ENCODE peak calls at places on chromosome 16, in five cellular contexts. A, J, D, Q and T are unnamed samples.

GRCh38 chr16:68049448-68049847 is 26.4 kb downstream of the DUS2 start:
- DNase-seq in J (no peak), A (no peak), Q (no peak), D (no peak), T (no peak)

GRCh38 chr16:68197250-68197649 is 38.7 kb downstream of the ESRP2 start:
- DNase-seq in J (no peak), Q (no peak), A (no peak), D (no peak), T (no peak)

GRCh38 chr16:85609539-85609938 is 3.6 kb upstream of the GSE1 start:
- DNase-seq in J (no peak), D (no peak), Q (no peak), A (no peak), T (no peak)

GRCh38 chr16:74271879-74272278 is 24.7 kb upstream of the PSMD7 start:
- DNase-seq in D (no peak), Q (no peak), J (no peak), A (no peak), T (no peak)

GRCh38 chr16:25210758-25211157 is 6.0 kb upstream of the AQP8 start:
- DNase-seq in J (no peak), D (no peak), Q (no peak), A (no peak), T (no peak)

GRCh38 chr16:46650224-46650623 is 29.0 kb upstream of the SHCBP1 start:
- DNase-seq in A (no peak), Q (no peak), D (peak; percentile 46), J (no peak), T (no peak)

GRCh38 chr16:49311823-49312222 is 30.2 kb upstream of the CBLN1 start:
- DNase-seq in D (no peak), Q (no peak), J (no peak), A (no peak), T (no peak)

GRCh38 chr16:63287411-63287810 is 1251.2 kb upstream of the CDH8 start:
- DNase-seq in Q (no peak), A (no peak), J (no peak), D (no peak), T (no peak)

GRCh38 chr16:84948855-84949610 is 62.3 kb downstream of the ZDHHC7 start:
- DNase-seq in A (no peak), D (no peak), Q (no peak), J (no peak), T (no peak)

GRCh38 chr16:18948372-18949020 is 22.3 kb upstream of the SMG1 start:
- DNase-seq in D (no peak), J (no peak), Q (no peak), A (no peak), T (no peak)

GRCh38 chr16:85296859-85297698 is 184.8 kb upstream of the CIBAR2 start:
- DNase-seq in A (peak; percentile 62), J (peak; percentile 78), Q (peak; percentile 24), D (peak; percentile 64), T (peak; percentile 72)

GRCh38 chr16:10408824-10409381 is 23.0 kb downstream of the ATF7IP2 start:
- DNase-seq in A (no peak), D (no peak), Q (no peak), J (no peak), T (no peak)

GRCh38 chr16:11658896-11659708 is 9.2 kb upstream of the SNN start:
- DNase-seq in Q (no peak), A (no peak), J (no peak), D (no peak), T (no peak)

GRCh38 chr16:26772503-26772902 is 294.2 kb upstream of the C16orf82 start:
- DNase-seq in J (no peak), D (no peak), Q (no peak), A (no peak), T (no peak)

GRCh38 chr16:1037023-1037933 is 35.3 kb upstream of the SSTR5 start:
- DNase-seq in J (no peak), Q (no peak), D (peak; percentile 41), A (no peak), T (no peak)

GRCh38 chr16:67259705-67260104 is 10.9 kb downstream of the SLC9A5 start:
- DNase-seq in J (no peak), Q (no peak), D (no peak), A (no peak), T (no peak)

GRCh38 chr16:8961811-8962390 is 1.8 kb downstream of the USP7 start:
- DNase-seq in J (no peak), D (no peak), Q (no peak), A (no peak), T (peak; percentile 56)

GRCh38 chr16:86151372-86151950 is 252.5 kb downstream of the IRF8 start:
- DNase-seq in J (no peak), D (no peak), Q (no peak), A (no peak), T (no peak)